ENCODE peak calls at places on chromosomes 16 and 17, in nine cellular contexts. G is small intestine; U is lung; J is RWPE1; R is GM23248; K is epithelial cell of prostate; O is CD8-positive, alpha-beta T cell; Y is foreskin keratinocyte; L is thoracic aorta. I is an unnamed sample.

GRCh38 chr17:80743181-80743771 is 198.6 kb downstream of the RPTOR start:
- DNase-seq in G (peak), U (peak), J (no peak), R (peak), K (no peak), O (peak), Y (no peak), L (no peak), I (no peak)

GRCh38 chr16:55508941-55509920 is at the start of gene LPCAT2:
- DNase-seq in G (peak), U (peak), J (peak), R (peak), K (peak), O (no peak), Y (peak), L (no peak), I (peak)

GRCh38 chr17:76515291-76515949 is 14.2 kb upstream of the RHBDF2 start:
- DNase-seq in G (peak), U (peak), J (no peak), R (peak), K (peak), O (peak), Y (no peak), L (peak), I (no peak)

GRCh38 chr16:9661336-9661735 is 520.9 kb downstream of the GRIN2A start:
- DNase-seq in G (no peak), U (no peak), J (no peak), R (no peak), K (no peak), O (no peak), Y (no peak), L (no peak), I (no peak)

GRCh38 chr16:24525970-24526559 is 13.3 kb upstream of the RBBP6 start:
- DNase-seq in G (no peak), U (peak), J (peak), R (peak), K (peak), O (no peak), Y (peak), L (no peak), I (no peak)

GRCh38 chr16:35140293-35140986 is 1681.0 kb downstream of the TP53TG3F start:
- DNase-seq in G (no peak), U (no peak), J (no peak), R (no peak), K (no peak), O (no peak), Y (no peak), L (no peak), I (no peak)

GRCh38 chr17:75227729-75228128 is 22.2 kb downstream of the NUP85 start:
- DNase-seq in G (no peak), U (no peak), J (no peak), R (no peak), K (no peak), O (no peak), Y (no peak), L (no peak), I (no peak)

GRCh38 chr17:81733507-81734404 is 21.7 kb downstream of the SLC25A10 start:
- DNase-seq in G (peak), U (peak), J (peak), R (peak), K (no peak), O (no peak), Y (peak), L (no peak), I (peak)

GRCh38 chr17:51860934-51861561 is 297.5 kb downstream of the CA10 start:
- DNase-seq in G (peak), U (no peak), J (no peak), R (peak), K (no peak), O (no peak), Y (peak), L (no peak), I (peak)

GRCh38 chr16:89629827-89630610 is 16.6 kb downstream of the DPEP1 start:
- DNase-seq in G (peak), U (no peak), J (no peak), R (no peak), K (no peak), O (no peak), Y (no peak), L (no peak), I (no peak)

GRCh38 chr16:74469946-74470478 is 48.7 kb upstream of the CLEC18B start:
- DNase-seq in G (no peak), U (no peak), J (no peak), R (no peak), K (no peak), O (no peak), Y (no peak), L (no peak), I (no peak)

GRCh38 chr16:1055557-1055924 is 17.0 kb upstream of the SSTR5 start:
- DNase-seq in G (peak), U (no peak), J (no peak), R (no peak), K (no peak), O (no peak), Y (no peak), L (no peak), I (no peak)

GRCh38 chr17:34308376-34308775 is 10.9 kb upstream of the CCL8 start:
- DNase-seq in G (no peak), U (peak), J (no peak), R (no peak), K (no peak), O (no peak), Y (no peak), L (no peak), I (no peak)

GRCh38 chr16:24844101-24845030 is 1.4 kb upstream of the SLC5A11 start:
- DNase-seq in G (peak), U (no peak), J (peak), R (no peak), K (no peak), O (no peak), Y (no peak), L (no peak), I (peak)

GRCh38 chr17:77665833-77666232 is 292.7 kb upstream of the TNRC6C start:
- DNase-seq in G (no peak), U (no peak), J (no peak), R (peak), K (no peak), O (no peak), Y (no peak), L (no peak), I (no peak)

GRCh38 chr17:7384489-7385081 is 3.7 kb downstream of the TNK1 start:
- DNase-seq in G (no peak), U (no peak), J (no peak), R (no peak), K (no peak), O (no peak), Y (no peak), L (no peak), I (peak)

GRCh38 chr16:4142268-4142667 is 26.0 kb upstream of the ADCY9 start:
- DNase-seq in G (no peak), U (no peak), J (no peak), R (peak), K (no peak), O (peak), Y (no peak), L (no peak), I (no peak)

GRCh38 chr16:75322706-75323105 is 71.3 kb upstream of the BCAR1 start:
- DNase-seq in G (no peak), U (no peak), J (no peak), R (peak), K (no peak), O (no peak), Y (peak), L (no peak), I (no peak)

GRCh38 chr17:27657620-27658019 is 26.6 kb downstream of the LGALS9 start:
- DNase-seq in G (no peak), U (no peak), J (no peak), R (peak), K (no peak), O (no peak), Y (peak), L (no peak), I (peak)

GRCh38 chr17:71900830-71901229 is 220.0 kb upstream of the SOX9 start:
- DNase-seq in G (no peak), U (no peak), J (peak), R (peak), K (no peak), O (no peak), Y (peak), L (no peak), I (no peak)

GRCh38 chr17:8857919-8858318 is 9.6 kb downstream of the PIK3R6 start:
- DNase-seq in G (peak), U (no peak), J (peak), R (peak), K (no peak), O (peak), Y (peak), L (no peak), I (peak)

GRCh38 chr17:48160177-48160967 is 52.8 kb downstream of the SNX11 start:
- DNase-seq in G (peak), U (no peak), J (no peak), R (no peak), K (no peak), O (no peak), Y (no peak), L (no peak), I (peak)

GRCh38 chr16:88790312-88791150 is 5.5 kb upstream of the PIEZO1 start:
- DNase-seq in G (no peak), U (no peak), J (no peak), R (peak), K (no peak), O (peak), Y (no peak), L (no peak), I (no peak)

GRCh38 chr16:64738321-64738960 is 383.4 kb downstream of the CDH11 start:
- DNase-seq in G (no peak), U (no peak), J (peak), R (peak), K (no peak), O (no peak), Y (peak), L (no peak), I (no peak)

GRCh38 chr17:78364436-78365281 is 4.8 kb upstream of the SOCS3 start:
- DNase-seq in G (no peak), U (no peak), J (no peak), R (no peak), K (no peak), O (no peak), Y (no peak), L (no peak), I (peak)

GRCh38 chr17:77203846-77204245 is 63.1 kb downstream of the SEC14L1 start:
- DNase-seq in G (no peak), U (no peak), J (no peak), R (no peak), K (no peak), O (no peak), Y (no peak), L (no peak), I (no peak)

GRCh38 chr16:21028728-21029127 is 121.9 kb downstream of the DNAH3 start:
- DNase-seq in G (no peak), U (no peak), J (no peak), R (peak), K (no peak), O (no peak), Y (peak), L (no peak), I (no peak)

GRCh38 chr16:23865853-23866252 is 30.1 kb downstream of the PRKCB start:
- DNase-seq in G (no peak), U (no peak), J (no peak), R (no peak), K (no peak), O (no peak), Y (no peak), L (no peak), I (peak)

GRCh38 chr17:58303981-58304734 is 23.4 kb upstream of the MPO start:
- DNase-seq in G (peak), U (peak), J (peak), R (peak), K (no peak), O (peak), Y (peak), L (no peak), I (peak)

GRCh38 chr17:29140631-29141483 is 39.3 kb downstream of the MYO18A start:
- DNase-seq in G (no peak), U (no peak), J (no peak), R (no peak), K (no peak), O (peak), Y (no peak), L (no peak), I (no peak)

GRCh38 chr17:79774561-79774975 is 3.4 kb upstream of the CBX2 start:
- DNase-seq in G (no peak), U (no peak), J (no peak), R (no peak), K (no peak), O (no peak), Y (no peak), L (no peak), I (no peak)

GRCh38 chr17:56317351-56318208 is 164.3 kb downstream of the ANKFN1 start:
- DNase-seq in G (no peak), U (no peak), J (no peak), R (no peak), K (no peak), O (no peak), Y (no peak), L (no peak), I (no peak)
- H3K27ac ChIP-seq in G (no peak), U (no peak), J (no peak), R (no peak), K (no peak), O (no peak), Y (no peak), L (no peak), I (no peak)

GRCh38 chr17:39195568-39196160 is 1.8 kb downstream of the CACNB1 start:
- DNase-seq in G (no peak), U (peak), J (no peak), R (peak), K (no peak), O (no peak), Y (no peak), L (no peak), I (no peak)
- H3K27ac ChIP-seq in G (peak), U (peak), J (peak), R (peak), K (peak), O (no peak), Y (no peak), L (peak), I (no peak)

DNA sequence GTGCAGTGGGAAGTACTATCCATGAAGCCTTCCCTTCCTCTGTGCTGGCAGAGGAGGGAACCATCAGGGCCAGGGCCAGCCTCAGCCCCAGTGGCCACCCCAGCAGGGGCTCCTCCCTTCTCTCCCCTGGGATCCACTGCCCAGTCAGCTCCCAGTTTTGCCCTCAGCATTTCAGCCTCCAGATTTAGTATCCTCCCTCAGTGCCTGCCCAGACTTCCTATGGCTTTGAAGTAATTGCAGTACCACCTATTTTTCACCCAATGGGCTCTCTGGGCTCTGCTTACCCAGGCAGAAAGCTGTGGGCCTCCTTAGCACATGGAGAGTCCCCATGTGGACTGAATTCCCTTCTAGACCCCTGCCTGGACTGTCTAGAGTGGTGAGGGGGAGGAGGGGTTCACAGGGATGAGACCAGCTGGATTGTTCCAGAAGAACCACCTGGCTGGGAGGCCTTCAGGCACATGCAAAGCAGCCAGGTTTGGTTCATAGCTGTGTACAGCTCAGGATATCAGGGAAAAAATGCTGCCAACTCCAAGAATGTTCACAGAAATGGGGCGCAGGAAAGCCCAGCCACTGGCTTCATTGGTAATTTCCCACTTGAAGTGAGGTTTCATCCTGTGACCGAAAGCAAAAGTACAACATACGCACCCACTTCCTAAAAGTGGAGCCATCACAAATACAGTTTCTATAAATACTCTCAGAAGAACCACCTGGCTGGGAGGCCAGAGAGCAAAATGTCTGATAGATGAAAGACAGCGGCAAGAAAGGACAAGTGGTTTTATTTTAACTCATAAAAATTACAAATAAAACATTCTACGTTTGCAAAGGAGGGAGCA is 15.2 kb upstream of the HERPUD1 start:
- DNase-seq in G (no peak), U (no peak), J (no peak), R (no peak), K (no peak), O (no peak), Y (no peak), L (no peak), I (no peak)
- H3K27ac ChIP-seq in G (peak), U (peak), J (no peak), R (no peak), K (no peak), O (no peak), Y (no peak), L (peak), I (no peak)

GRCh38 chr16:30374538-30374937 is at the start of gene MYL11:
- DNase-seq in G (no peak), U (no peak), J (no peak), R (no peak), K (no peak), O (no peak), Y (no peak), L (no peak), I (peak)

GRCh38 chr16:30375830-30376229 is 1.2 kb downstream of the MYL11 start:
- DNase-seq in G (no peak), U (no peak), J (no peak), R (no peak), K (no peak), O (no peak), Y (no peak), L (no peak), I (peak)

GRCh38 chr16:30377812-30378235 is 3.2 kb downstream of the MYL11 start:
- DNase-seq in G (peak), U (peak), J (peak), R (peak), K (no peak), O (peak), Y (peak), L (peak), I (peak)

GRCh38 chr16:30377050-30377811 is 2.6 kb downstream of the MYL11 start:
- DNase-seq in G (no peak), U (no peak), J (no peak), R (no peak), K (no peak), O (no peak), Y (no peak), L (no peak), I (peak)

DNA sequence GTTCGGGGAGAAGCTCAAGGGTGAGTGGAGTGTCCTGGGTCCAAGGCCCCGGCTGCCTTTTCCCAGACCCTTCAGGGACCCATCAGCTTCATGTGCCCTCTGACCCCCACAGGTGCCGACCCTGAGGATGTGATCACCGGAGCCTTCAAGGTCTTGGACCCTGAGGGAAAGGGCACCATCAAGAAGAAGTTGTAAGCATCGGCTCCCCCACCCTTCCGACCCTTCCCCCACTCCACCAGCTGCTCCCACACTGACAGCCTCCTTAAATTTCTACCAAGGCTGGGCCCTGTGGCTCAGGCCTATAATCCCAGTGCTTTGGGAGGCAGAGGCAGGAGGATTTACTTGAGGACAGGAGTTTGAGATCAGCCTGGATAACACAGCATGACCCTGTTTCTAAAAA is 1.9 kb downstream of the MYL11 start:
- DNase-seq in G (no peak), U (no peak), J (no peak), R (no peak), K (no peak), O (no peak), Y (no peak), L (no peak), I (peak)
- H3K27ac ChIP-seq in G (peak), U (no peak), J (peak), R (no peak), K (no peak), O (peak), Y (no peak), L (peak), I (no peak)

DNA sequence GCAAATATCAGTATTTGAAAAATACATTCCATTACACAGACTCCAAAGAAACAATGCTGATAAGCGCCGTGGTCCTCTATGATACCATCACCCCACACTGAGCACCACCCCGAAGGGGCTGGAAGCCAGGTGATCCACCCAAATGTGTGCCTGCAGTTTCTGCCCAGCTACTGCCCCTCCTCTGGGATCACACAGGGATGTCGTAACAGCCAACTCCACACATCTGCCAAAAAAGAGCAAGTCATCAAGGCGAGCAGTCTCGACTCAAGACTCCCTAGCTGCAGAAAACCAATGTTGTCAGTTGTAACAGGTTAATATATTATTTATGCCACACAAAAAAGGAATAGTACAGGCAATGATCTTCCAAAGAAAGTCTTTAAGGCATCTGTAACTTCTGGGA is 21.0 kb downstream of the CYB5D2 start:
- DNase-seq in G (no peak), U (no peak), J (peak), R (peak), K (no peak), O (no peak), Y (no peak), L (no peak), I (no peak)
- H3K27ac ChIP-seq in G (no peak), U (no peak), J (peak), R (no peak), K (no peak), O (no peak), Y (no peak), L (peak), I (no peak)

GRCh38 chr17:18990331-18990730 is 14.2 kb downstream of the FAM83G start:
- DNase-seq in G (no peak), U (no peak), J (no peak), R (no peak), K (no peak), O (no peak), Y (no peak), L (no peak), I (no peak)

GRCh38 chr17:18987230-18987610 is 17.3 kb downstream of the FAM83G start:
- DNase-seq in G (no peak), U (no peak), J (no peak), R (no peak), K (no peak), O (no peak), Y (no peak), L (no peak), I (no peak)

GRCh38 chr17:18986541-18987229 is 17.9 kb downstream of the FAM83G start:
- DNase-seq in G (no peak), U (no peak), J (no peak), R (no peak), K (no peak), O (no peak), Y (no peak), L (no peak), I (no peak)

GRCh38 chr17:18988546-18989173 is 15.9 kb downstream of the FAM83G start:
- DNase-seq in G (peak), U (no peak), J (no peak), R (no peak), K (no peak), O (no peak), Y (no peak), L (no peak), I (no peak)

GRCh38 chr17:18987862-18988545 is 16.6 kb downstream of the FAM83G start:
- DNase-seq in G (peak), U (peak), J (no peak), R (no peak), K (no peak), O (no peak), Y (no peak), L (no peak), I (no peak)
- H3K27ac ChIP-seq in G (peak), U (no peak), J (peak), R (no peak), K (no peak), O (no peak), Y (no peak), L (no peak), I (no peak)

GRCh38 chr17:66043419-66043818 is 148.5 kb downstream of the CEP112 start:
- DNase-seq in G (no peak), U (no peak), J (no peak), R (no peak), K (no peak), O (no peak), Y (no peak), L (no peak), I (no peak)
- H3K27ac ChIP-seq in G (no peak), U (no peak), J (no peak), R (no peak), K (no peak), O (no peak), Y (no peak), L (no peak), I (no peak)

DNA sequence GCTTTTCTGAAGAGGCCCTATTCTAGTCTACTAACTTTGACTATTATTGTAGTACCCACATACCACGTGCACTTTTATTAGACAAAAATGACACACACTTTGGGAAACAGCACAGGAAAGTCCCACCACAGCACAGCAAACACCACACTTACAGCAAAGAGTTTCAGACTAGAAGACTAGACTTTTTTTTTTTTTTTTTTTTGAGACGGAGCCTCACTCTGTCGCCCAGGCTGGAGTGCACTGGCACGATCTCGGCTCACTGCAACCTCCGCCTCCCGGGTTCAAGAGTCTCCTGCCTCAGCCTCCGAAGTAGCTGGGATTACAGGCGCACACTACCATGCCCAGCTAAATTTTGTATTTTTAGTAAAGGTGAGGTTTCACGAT is 20.1 kb downstream of the YWHAE start:
- DNase-seq in G (no peak), U (no peak), J (no peak), R (peak), K (no peak), O (peak), Y (no peak), L (no peak), I (no peak)
- H3K27ac ChIP-seq in G (peak), U (no peak), J (peak), R (peak), K (peak), O (no peak), Y (no peak), L (peak), I (no peak)

I was measured in endodermal cell.